ENCODE peak calls at places on chromosomes 13 and 19, in four cellular contexts. I is HCT116, W is HepG2, K is SK-N-SH. R is an unnamed sample.

GRCh38 chr13:32142956-32143375 is 111.4 kb downstream of the FRY start:
- DNase-seq in I (no peak), W (peak), K (peak), R (no peak)

GRCh38 chr19:34556500-34556899 is 74.9 kb downstream of the WTIP start:
- DNase-seq in I (peak), K (no peak), W (peak), R (peak)

GRCh38 chr13:33446821-33447481 is 161.4 kb upstream of the STARD13 start:
- DNase-seq in I (no peak), W (no peak), K (no peak), R (no peak)

GRCh38 chr19:38868551-38868950 is 9.5 kb downstream of the RINL start:
- DNase-seq in W (no peak), I (no peak), K (no peak), R (no peak)

GRCh38 chr13:43511260-43511970 is 275.4 kb downstream of the ENOX1 start:
- DNase-seq in K (no peak), W (no peak), I (no peak), R (no peak)

GRCh38 chr19:3976495-3977241 is 5.8 kb upstream of the DAPK3 start:
- DNase-seq in K (peak), W (no peak), I (no peak), R (no peak)

GRCh38 chr13:62781866-62782265 is 1366.2 kb upstream of the PCDH20 start:
- DNase-seq in W (no peak), I (no peak), K (no peak), R (no peak)

GRCh38 chr13:42364613-42365000 is 92.7 kb downstream of the AKAP11 start:
- DNase-seq in I (no peak), W (no peak), K (no peak), R (no peak)

GRCh38 chr13:109211616-109212015 is 574.8 kb downstream of the IRS2 start:
- DNase-seq in W (no peak), K (peak), I (peak), R (no peak)

GRCh38 chr19:34996978-34997640 is 3.0 kb upstream of the GRAMD1A start:
- DNase-seq in W (peak), I (no peak), K (no peak), R (no peak)

GRCh38 chr13:58324130-58324529 is 692.6 kb downstream of the PCDH17 start:
- DNase-seq in W (no peak), I (no peak), K (no peak), R (no peak)

GRCh38 chr13:102892504-102892903 is 46.7 kb downstream of the ERCC5 start:
- DNase-seq in K (no peak), I (no peak), W (no peak), R (no peak)

GRCh38 chr13:59360108-59360507 is 803.6 kb downstream of the DIAPH3 start:
- DNase-seq in W (no peak), K (no peak), I (no peak), R (no peak)

GRCh38 chr13:22967669-22968068 is 213.1 kb upstream of the SGCG start:
- DNase-seq in W (no peak), K (no peak), I (no peak), R (no peak)

GRCh38 chr19:45815501-45816216 is 551 bp upstream of the RSPH6A start:
- DNase-seq in W (no peak), K (peak), I (no peak), R (no peak)

GRCh38 chr13:48808689-48809088 is 155.0 kb downstream of the CYSLTR2 start:
- DNase-seq in K (no peak), I (no peak), W (peak), R (peak)

GRCh38 chr13:110250258-110250891 is 56.6 kb downstream of the COL4A1 start:
- DNase-seq in W (no peak), I (no peak), K (no peak), R (no peak)

GRCh38 chr13:74025369-74025768 is 108.8 kb downstream of the KLF12 start:
- DNase-seq in K (no peak), I (no peak), W (no peak), R (no peak)

GRCh38 chr13:77492982-77493381 is 42.5 kb upstream of the SCEL start:
- DNase-seq in W (peak), I (peak), K (peak), R (no peak)

DNA sequence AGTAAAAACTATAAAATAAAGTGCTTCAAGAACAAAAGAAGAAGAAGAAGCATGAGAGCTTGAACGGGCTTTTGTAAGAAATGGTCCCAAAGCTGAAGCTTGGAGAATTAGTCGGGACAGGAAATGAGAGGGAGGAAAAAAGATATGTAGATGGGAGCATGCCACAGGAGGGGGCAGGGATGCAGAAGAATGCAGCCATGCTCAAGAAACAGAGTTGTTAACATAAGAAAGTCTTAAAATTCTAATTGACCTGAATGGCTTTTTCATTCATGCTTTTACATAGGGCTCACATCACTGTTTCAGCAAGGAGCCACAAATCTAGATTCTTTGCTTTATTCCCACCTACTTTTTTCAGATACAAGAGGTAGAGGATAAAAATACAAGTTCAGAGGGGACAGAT is 27.7 kb upstream of the NBEA start:
- DNase-seq in K (no peak), I (no peak), W (no peak), R (no peak)
- TF ChIP-seq ELF1 in K (no peak), I (no peak), W (no peak), R (no peak)

GRCh38 chr19:23420824-23421223 is 25.6 kb upstream of the ZNF91 start:
- DNase-seq in K (no peak), W (no peak), I (no peak), R (no peak)

GRCh38 chr19:23410155-23410554 is 14.9 kb upstream of the ZNF91 start:
- DNase-seq in K (no peak), W (no peak), I (no peak), R (no peak)

GRCh38 chr19:23415034-23415433 is 19.8 kb upstream of the ZNF91 start:
- DNase-seq in K (no peak), W (no peak), I (no peak), R (no peak)

DNA sequence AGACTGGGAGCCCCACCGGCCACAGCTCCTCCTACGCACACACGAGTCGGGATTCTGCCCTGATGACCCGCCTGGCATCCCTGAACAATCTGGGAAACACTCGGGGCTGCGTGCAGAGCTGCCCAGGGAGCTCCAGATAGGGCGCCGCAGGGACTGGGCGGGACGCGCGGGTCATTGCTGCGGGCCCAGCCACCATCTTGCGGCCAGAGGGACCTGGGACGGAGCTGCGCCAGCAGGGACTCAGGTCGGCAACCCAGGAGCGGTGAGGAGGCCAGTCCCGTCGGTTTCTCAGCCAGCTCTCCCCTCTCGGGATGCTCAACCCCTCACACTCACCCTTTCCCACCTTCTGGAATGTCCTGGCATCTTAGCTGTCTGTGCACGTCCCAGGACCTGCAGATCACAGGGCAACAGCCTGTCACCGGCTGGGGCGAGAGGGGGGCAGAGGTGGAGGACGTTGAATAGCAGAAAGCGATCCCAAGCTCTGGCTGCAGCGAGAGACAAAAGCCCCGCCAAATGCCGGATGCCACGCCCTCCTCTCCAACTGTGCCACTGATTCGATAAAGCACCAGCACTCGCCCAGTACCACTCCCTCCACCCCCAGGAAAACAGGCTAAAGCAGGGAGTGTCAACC is 20.4 kb upstream of the ZNF91 start:
- DNase-seq in I (no peak), K (peak), W (no peak), R (no peak)
- H3K4me3 ChIP-seq in I (no peak), K (peak), W (no peak), R (no peak)

GRCh38 chr19:13171146-13171545 is 20.9 kb downstream of the IER2 start:
- DNase-seq in I (no peak), W (no peak), K (no peak), R (no peak)

GRCh38 chr19:13169769-13170168 is 19.6 kb downstream of the IER2 start:
- DNase-seq in W (no peak), K (no peak), I (peak), R (peak)

GRCh38 chr19:13173129-13173737 is 23.0 kb downstream of the IER2 start:
- DNase-seq in K (no peak), W (no peak), I (no peak), R (no peak)

GRCh38 chr19:13176345-13176744 is 26.1 kb downstream of the IER2 start:
- DNase-seq in I (no peak), K (no peak), W (no peak), R (no peak)

DNA sequence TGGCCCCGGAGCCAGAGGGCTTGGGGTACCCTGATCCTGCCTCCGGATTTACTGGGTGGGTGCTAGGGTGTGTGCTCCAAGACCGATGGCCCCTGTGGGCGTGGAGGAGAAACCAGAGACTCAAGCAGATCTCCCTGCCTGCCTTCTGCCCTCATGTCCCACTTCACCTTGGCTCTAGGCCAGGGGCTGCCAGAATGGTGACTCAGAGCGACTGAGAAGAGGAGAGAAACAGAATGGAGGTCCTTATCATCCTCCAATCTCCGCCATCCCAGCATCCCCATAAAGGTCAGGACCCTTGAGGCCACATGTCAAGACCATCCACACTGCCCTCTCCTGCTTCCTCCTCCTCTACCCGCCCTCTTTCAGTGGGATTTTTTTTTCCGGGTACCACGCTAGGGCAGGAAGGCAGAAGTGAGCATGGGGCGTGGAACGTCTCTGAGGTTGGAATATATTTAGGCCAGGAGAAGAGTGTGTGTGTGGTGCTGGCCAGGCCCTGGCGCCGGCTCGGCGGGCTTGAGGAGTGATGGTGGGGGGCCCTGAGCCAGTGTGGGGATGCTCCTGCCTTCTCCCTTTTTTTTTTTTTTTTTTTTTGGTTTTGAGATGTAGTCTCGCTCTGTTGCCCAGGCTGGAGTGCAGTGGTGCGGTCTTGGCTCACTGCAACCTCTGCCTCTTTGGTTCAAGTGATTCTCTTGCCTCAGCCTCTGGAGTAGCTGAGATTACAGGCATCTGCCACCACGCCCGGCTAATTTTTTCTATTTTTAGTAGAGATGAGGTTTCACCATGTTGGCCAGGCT is 22.3 kb downstream of the IER2 start:
- DNase-seq in I (no peak), K (peak), W (no peak), R (peak)
- TF ChIP-seq ELF1 in I (no peak), K (no peak), W (no peak), R (no peak)

DNA sequence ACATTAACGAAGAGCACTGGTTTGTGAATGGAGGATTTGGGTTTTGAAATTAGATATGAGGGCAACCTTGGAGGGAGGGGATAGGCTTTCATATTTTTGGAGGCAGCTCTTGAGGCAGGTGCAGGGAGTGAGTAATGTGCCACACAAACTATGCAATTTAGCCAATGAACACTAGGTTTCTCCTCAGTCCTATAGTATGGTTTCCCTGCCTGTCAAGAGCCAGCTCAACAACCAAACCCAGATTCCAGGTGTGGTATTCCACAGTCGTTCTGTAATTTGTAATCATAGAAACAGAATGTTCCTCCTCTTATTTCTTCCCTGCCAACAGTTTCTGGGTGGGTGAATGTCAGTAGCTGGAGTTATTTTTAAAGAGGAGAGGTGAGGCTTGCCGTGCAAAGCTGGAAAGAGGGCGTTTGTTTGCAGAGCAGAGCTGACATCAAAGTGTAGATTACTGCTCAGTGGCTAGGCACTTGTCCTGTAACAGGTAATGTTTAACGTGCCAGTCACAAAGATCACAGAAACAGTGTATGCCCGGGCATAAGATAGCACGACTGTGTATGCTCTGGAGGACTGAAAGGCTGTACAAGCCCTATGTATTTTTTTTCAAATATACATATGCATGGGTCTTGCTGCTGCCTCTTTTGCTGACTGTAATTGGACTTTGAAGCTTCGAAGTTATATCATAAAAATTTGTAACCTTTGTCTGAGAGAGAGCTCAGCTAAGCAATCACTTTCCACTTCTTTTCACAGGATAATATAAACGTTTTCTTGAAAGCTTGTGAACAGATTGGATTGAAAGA is 124.3 kb downstream of the LMO7 start:
- DNase-seq in I (peak), K (no peak), W (peak), R (no peak)
- H3K4me3 ChIP-seq in I (peak), K (no peak), W (peak), R (no peak)

DNA sequence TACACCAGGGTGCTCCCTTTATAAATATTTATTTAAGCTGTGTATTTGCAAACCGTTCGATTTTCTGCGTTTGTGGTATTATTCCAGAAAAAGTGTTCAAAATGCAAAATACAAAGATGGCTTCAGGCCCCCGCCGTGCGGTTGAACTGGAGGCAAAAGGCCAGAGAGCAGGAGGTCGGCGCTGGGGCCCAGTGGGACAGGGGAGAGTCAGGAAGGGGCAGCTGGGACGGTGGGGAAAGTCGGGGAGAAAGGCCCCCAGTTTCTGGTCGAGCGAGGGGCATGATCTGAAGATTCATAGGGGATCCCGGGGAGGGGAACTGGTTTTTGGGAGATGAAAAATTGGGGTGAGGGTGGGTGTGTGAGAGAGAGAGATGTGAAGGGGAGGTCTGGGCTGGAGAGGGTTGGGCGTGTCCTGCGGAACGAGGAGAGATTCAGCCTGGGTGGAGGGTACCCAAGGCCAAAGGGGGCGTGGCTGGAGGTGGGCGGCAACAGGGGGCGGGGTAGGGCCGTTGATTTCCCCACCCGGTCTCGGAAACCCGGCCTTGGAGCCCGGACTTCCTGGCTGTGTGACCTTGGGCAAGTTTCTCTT is 678 bp downstream of the ISOC2 start:
- DNase-seq in I (no peak), K (peak), W (peak), R (peak)
- TF ChIP-seq ELF1 in I (no peak), K (no peak), W (no peak), R (no peak)